ENCODE peak calls at places on chromosomes 3 and 15, in four cellular contexts. L, U, E and C are unnamed samples.
A peak's percentile ranks its signal among the peaks of the same experiment; 100 is the strongest.

GRCh38 chr3:73235768-73236167 is 174.3 kb downstream of the EBLN2 start:
- DNase-seq in U (no peak), L (no peak), E (no peak), C (no peak)

GRCh38 chr15:40357246-40357645 is 773 bp upstream of the DISP2 start:
- DNase-seq in E (no peak), L (peak; percentile 47), U (no peak), C (no peak)

GRCh38 chr3:73573204-73573603 is 51.5 kb downstream of the PDZRN3 start:
- DNase-seq in U (no peak), L (no peak), E (no peak), C (no peak)

GRCh38 chr15:94451461-94451860 is 220.1 kb downstream of the MCTP2 start:
- DNase-seq in U (peak; percentile 21), L (no peak), E (no peak), C (no peak)

GRCh38 chr3:183210862-183211341 is 42.2 kb upstream of the B3GNT5 start:
- DNase-seq in E (no peak), U (no peak), L (no peak), C (no peak)

GRCh38 chr3:141191097-141191749 is 40.4 kb upstream of the PXYLP1 start:
- DNase-seq in U (no peak), L (no peak), E (no peak), C (no peak)

GRCh38 chr15:100786139-100786531 is 93.5 kb upstream of the ALDH1A3 start:
- DNase-seq in L (no peak), U (no peak), E (no peak), C (peak; percentile 19)

GRCh38 chr3:122689587-122689986 is 8.9 kb downstream of the PARP14 start:
- DNase-seq in U (no peak), E (no peak), L (no peak), C (no peak)

GRCh38 chr3:11335056-11335608 is 62.9 kb downstream of the ATG7 start:
- DNase-seq in L (peak; percentile 58), U (peak; percentile 62), E (peak; percentile 54), C (peak; percentile 48)

GRCh38 chr3:172139528-172140276 is 100.3 kb downstream of the FNDC3B start:
- DNase-seq in E (no peak), L (no peak), U (peak; percentile 61), C (no peak)

GRCh38 chr3:45011756-45012441 is 14.2 kb upstream of the CLEC3B start:
- DNase-seq in L (no peak), E (no peak), U (peak; percentile 91), C (no peak)

GRCh38 chr3:154018100-154018696 is 103.0 kb upstream of the ARHGEF26 start:
- DNase-seq in E (peak; percentile 76), L (peak; percentile 22), U (peak; percentile 70), C (peak; percentile 90)

GRCh38 chr15:63048115-63048985 is 5.8 kb downstream of the TPM1 start:
- DNase-seq in U (peak; percentile 96), E (peak; percentile 97), L (peak; percentile 97), C (peak; percentile 98)

GRCh38 chr15:34757262-34757661 is 2.5 kb upstream of the GJD2 start:
- DNase-seq in L (no peak), E (no peak), U (no peak), C (no peak)

GRCh38 chr15:34754674-34755418 is at the start of gene GJD2:
- DNase-seq in U (peak; percentile 53), L (peak; percentile 82), E (peak; percentile 89), C (peak; percentile 84)

GRCh38 chr15:34753236-34753894 is 1.4 kb downstream of the GJD2 start:
- DNase-seq in E (peak; percentile 88), L (no peak), U (peak; percentile 86), C (peak; percentile 93)

GRCh38 chr15:34755419-34755773 is 598 bp upstream of the GJD2 start:
- DNase-seq in U (no peak), E (no peak), L (no peak), C (no peak)

GRCh38 chr15:34754171-34754580 is 622 bp downstream of the GJD2 start:
- DNase-seq in U (no peak), L (peak; percentile 62), E (peak; percentile 23), C (peak; percentile 62)
- H3K27ac ChIP-seq in U (no peak overlapping the region), L (no peak overlapping the region), E (no peak overlapping the region), C (no peak overlapping the region)

DNA sequence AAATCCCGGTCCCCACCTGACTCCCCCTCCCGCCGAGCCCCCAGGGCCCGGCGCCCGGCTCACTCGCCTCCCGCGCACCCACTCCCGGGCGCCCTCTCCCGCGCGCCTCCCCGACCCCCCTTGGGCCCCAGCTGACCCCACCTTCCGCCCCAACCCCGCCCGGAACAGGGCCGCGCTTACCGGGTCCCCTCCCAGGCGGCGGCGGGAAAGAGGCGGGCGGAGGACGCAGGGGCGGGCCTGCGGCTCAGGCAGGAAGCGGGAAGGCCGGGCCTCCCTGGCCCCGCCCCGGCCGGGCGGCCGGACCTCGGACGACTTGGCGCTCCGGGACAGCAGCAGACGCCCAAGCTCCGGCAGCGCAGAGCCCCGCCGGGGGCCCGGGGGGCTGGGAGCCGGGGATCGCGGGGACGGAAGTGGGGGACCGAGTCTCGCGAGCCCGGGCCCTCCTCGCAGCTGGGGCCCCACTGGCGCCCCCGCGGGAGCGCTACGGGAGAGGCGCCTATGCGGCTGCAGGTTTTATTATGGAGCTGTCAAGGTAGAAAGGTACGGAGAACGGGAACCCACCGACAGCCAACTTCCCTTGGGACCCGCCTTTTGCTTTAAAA is at the start of gene SLC41A3:
- DNase-seq in L (peak; percentile 96), U (peak; percentile 86), E (peak; percentile 91), C (peak; percentile 95)
- H3K9ac ChIP-seq in L (peak within 1 kb of the TSS; percentile 71), U (peak within 1 kb of the TSS; percentile 92), E (peak within 1 kb of the TSS; percentile 39), C (peak within 1 kb of the TSS; percentile 62)

GRCh38 chr15:38070778-38071177 is 136.3 kb downstream of the TMCO5A start:
- DNase-seq in L (no peak), E (no peak), U (no peak), C (no peak)
- H3K4me1 ChIP-seq in L (peaks cover 24% of the 10 kb centered on the region), E (peaks cover 76% of the 10 kb centered on the region), U (peaks cover 7% of the 10 kb centered on the region), C (peaks cover 19% of the 10 kb centered on the region)

DNA sequence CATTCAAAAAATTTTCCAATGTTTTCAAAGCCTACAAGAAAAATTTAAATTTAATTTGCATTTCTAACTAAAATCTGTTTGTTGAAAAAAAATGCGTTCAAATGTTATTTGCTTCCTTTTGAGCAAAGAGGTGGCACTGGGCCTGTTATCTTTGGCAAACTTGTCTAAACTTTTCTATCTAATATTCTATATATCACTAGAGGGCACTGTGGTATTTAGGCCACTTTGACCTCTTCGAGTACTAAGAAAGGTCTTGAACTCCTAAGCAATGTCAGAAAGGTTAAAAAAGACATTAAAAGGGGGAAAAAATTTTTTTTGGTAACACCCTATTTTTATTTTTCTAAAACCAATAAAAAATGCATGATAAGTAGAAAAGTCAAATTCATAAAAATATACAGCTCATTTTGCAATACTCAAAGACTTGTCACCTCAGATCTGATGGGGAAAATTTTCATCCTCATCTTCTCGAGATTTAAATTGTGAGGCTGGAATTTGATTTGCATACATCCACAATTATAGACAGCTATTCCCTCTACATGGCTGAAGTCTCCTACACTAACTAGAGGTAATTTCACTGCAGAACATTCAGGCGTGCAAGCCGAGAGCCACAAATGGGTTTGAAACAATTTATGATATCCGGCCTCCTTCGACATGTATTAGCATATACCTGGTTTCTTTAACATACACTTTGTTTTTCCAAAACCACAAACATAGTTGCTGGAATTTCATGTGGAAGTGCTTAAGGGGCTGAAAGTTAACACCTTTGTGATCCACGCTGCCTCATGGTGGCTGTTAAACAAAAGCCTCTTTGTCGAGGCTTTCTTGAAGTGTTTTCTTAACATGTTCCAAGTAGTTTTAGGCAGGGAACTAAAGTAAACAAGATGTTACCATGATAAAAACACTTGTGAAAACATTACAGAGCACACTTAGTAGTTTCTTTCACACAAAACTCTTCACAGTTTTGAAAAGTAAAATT is 576.4 kb downstream of the FOXP1 start:
- DNase-seq in L (no peak), U (peak; percentile 82), E (peak; percentile 59), C (peak; percentile 62)
- H3K27ac ChIP-seq in L (no peak overlapping the region), U (peak overlapping the region; percentile 79), E (no peak overlapping the region), C (peak overlapping the region; percentile 38)

GRCh38 chr15:41930221-41930866 is 36.5 kb upstream of the SPTBN5 start:
- DNase-seq in E (no peak), U (no peak), L (peak; percentile 27), C (no peak)

GRCh38 chr15:41930867-41931222 is 37.0 kb upstream of the SPTBN5 start:
- DNase-seq in L (no peak), U (no peak), E (no peak), C (no peak)

GRCh38 chr15:41927516-41927915 is 33.7 kb upstream of the SPTBN5 start:
- DNase-seq in L (no peak), U (no peak), E (no peak), C (no peak)

GRCh38 chr15:41928100-41928499 is 34.2 kb upstream of the SPTBN5 start:
- DNase-seq in U (no peak), E (no peak), L (no peak), C (no peak)

GRCh38 chr15:41928637-41929620 is 35.1 kb upstream of the SPTBN5 start:
- DNase-seq in L (peak; percentile 60), U (no peak), E (peak; percentile 30), C (no peak)
- H3K9ac ChIP-seq in L (no peak overlapping the region), U (no peak overlapping the region), E (no peak overlapping the region), C (no peak overlapping the region)

DNA sequence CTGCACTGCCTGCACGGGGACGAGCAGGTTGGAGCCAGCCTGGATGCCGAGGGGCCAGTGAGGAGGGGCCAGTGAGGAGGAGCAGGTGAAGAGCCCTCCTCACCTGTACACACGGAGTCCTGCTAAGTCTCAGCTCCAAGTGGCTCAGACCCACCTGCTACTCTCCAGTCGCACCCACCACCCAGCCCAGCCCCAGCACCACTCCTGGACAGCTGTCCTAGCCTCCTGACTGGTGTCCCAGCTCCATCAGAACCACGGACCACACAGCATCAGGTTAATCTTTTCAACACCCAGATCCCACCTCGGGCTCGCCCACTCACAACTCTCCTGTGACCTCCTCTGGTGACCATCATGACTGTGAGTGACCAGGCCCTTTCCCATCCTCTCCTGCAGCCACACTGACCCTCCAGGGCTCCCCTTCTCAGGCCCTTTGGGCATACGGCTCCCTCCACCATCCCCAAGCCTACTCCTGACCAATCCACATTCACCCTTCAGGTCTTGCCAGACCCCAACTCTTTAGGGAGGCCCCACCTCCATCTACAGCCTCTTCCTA is 13.8 kb downstream of the EFCC1 start:
- DNase-seq in L (no peak), U (no peak), E (no peak), C (no peak)
- H3K4me1 ChIP-seq in L (peaks cover 8% of the 10 kb centered on the region), U (no peaks in the 10 kb centered on the region), E (peaks cover 22% of the 10 kb centered on the region), C (peaks cover 11% of the 10 kb centered on the region)

GRCh38 chr3:193451881-193452280 is 73.3 kb upstream of the ATP13A5 start:
- DNase-seq in U (no peak), E (no peak), L (no peak), C (no peak)
- H3K27ac ChIP-seq in U (no peak overlapping the region), E (no peak overlapping the region), L (no peak overlapping the region), C (no peak overlapping the region)

GRCh38 chr15:25798207-25798931 is 64.8 kb downstream of the ATP10A start:
- DNase-seq in L (peak; percentile 88), U (no peak), E (no peak), C (no peak)
- H3K9ac ChIP-seq in L (no peak overlapping the region), U (no peak overlapping the region), E (no peak overlapping the region), C (no peak overlapping the region)